ENCODE peak calls at places on chromosomes 6 and 20, in nine cellular contexts. R is stimulated activated CD4-positive, alpha-beta T cell treated with anti-CD3 and anti-CD28 coated beads, Interleukin-2, amount 100 ng/mL, for 48 hours; P is AG04449; Y is mucosa of descending colon; M is RWPE1; B is effector memory CD8-positive, alpha-beta T cell; C is nephron progenitor cell; W is activated naive CD8-positive, alpha-beta T cell treated with anti-CD3 and anti-CD28 coated beads, Interleukin-2, amount 50 U/mL, for 24 hours; I is pancreas. X is an unnamed sample.

GRCh38 chr6:56620229-56620868 is 22.3 kb downstream of the DST start:
- DNase-seq in M (no peak), W (no peak), R (no peak), C (no peak), I (no peak), Y (no peak), P (no peak), B (no peak), X (no peak)

GRCh38 chr20:40797425-40797824 is 108.4 kb upstream of the MAFB start:
- DNase-seq in P (no peak), B (peak), R (no peak), W (no peak), Y (peak), M (peak), C (no peak), I (no peak), X (no peak)

GRCh38 chr20:61253264-61253639 is 1.2 kb downstream of the CDH4 start:
- DNase-seq in R (no peak), C (peak), P (no peak), I (no peak), Y (no peak), W (no peak), B (no peak), M (peak), X (no peak)

GRCh38 chr20:775679-776135 is 7.4 kb upstream of the SLC52A3 start:
- DNase-seq in I (peak), B (no peak), R (no peak), W (no peak), C (no peak), Y (peak), M (no peak), P (no peak), X (no peak)

GRCh38 chr6:46781478-46782378 is 11.5 kb upstream of the MEP1A start:
- DNase-seq in P (no peak), R (peak), W (peak), Y (peak), I (peak), C (peak), M (peak), B (no peak), X (peak)

GRCh38 chr20:56347628-56348305 is 11.0 kb upstream of the FAM210B start:
- DNase-seq in Y (no peak), C (peak), W (no peak), P (no peak), R (no peak), I (no peak), M (no peak), B (no peak), X (no peak)

GRCh38 chr6:53728570-53729194 is 63.1 kb upstream of the KLHL31 start:
- DNase-seq in R (peak), I (no peak), C (peak), B (peak), M (peak), P (no peak), W (peak), Y (peak), X (peak)

GRCh38 chr6:87322304-87323212 is at the start of gene SMIM8:
- DNase-seq in C (peak), W (peak), R (peak), I (peak), Y (peak), P (no peak), M (peak), B (peak), X (peak)

GRCh38 chr6:159701413-159701999 is 8.5 kb upstream of the SOD2 start:
- DNase-seq in Y (no peak), P (peak), C (no peak), W (peak), B (no peak), I (no peak), M (peak), R (no peak), X (no peak)

GRCh38 chr6:80366721-80367120 is 260.2 kb downstream of the BCKDHB start:
- DNase-seq in P (no peak), W (no peak), I (no peak), C (no peak), M (peak), Y (no peak), B (no peak), R (no peak), X (peak)

GRCh38 chr6:2988076-2988425 is 11.6 kb upstream of the NQO2 start:
- DNase-seq in B (no peak), Y (no peak), R (no peak), C (no peak), W (no peak), M (no peak), P (no peak), I (no peak), X (no peak)

GRCh38 chr6:167828325-167828956 is 1.7 kb downstream of the AFDN start:
- DNase-seq in P (no peak), R (no peak), B (no peak), W (no peak), I (no peak), M (no peak), C (no peak), Y (no peak), X (peak)

GRCh38 chr20:57399587-57400261 is 8.5 kb downstream of the RBM38 start:
- DNase-seq in C (no peak), W (peak), M (no peak), R (peak), B (no peak), I (no peak), Y (no peak), P (no peak), X (peak)

GRCh38 chr6:157392927-157393666 is 12.1 kb downstream of the ZDHHC14 start:
- DNase-seq in C (no peak), P (no peak), Y (peak), I (no peak), B (no peak), M (no peak), W (no peak), R (no peak), X (no peak)

GRCh38 chr20:665276-665675 is 10.3 kb downstream of the SCRT2 start:
- DNase-seq in P (no peak), M (no peak), R (no peak), B (no peak), I (no peak), Y (no peak), W (no peak), C (no peak), X (no peak)

GRCh38 chr6:21079468-21080048 is 514.0 kb upstream of the SOX4 start:
- DNase-seq in P (peak), B (no peak), Y (no peak), M (no peak), I (no peak), C (no peak), W (no peak), R (no peak), X (no peak)

GRCh38 chr6:139931746-139932145 is 557.3 kb upstream of the CITED2 start:
- DNase-seq in R (no peak), M (no peak), I (no peak), C (no peak), Y (no peak), P (no peak), W (no peak), B (no peak), X (peak)

GRCh38 chr6:149242883-149243282 is 74.6 kb upstream of the TAB2 start:
- DNase-seq in I (no peak), Y (no peak), M (peak), P (no peak), R (no peak), B (no peak), W (no peak), C (no peak), X (no peak)

GRCh38 chr6:21199246-21199645 is 394.3 kb upstream of the SOX4 start:
- DNase-seq in Y (no peak), B (no peak), W (no peak), R (no peak), I (no peak), P (no peak), M (no peak), C (peak), X (peak)

X was measured in G401.